ENCODE peak calls at places on chromosomes 3 and 15, in seven cellular contexts. O, F, J, S, T, C and N are unnamed samples.

GRCh38 chr3:57164217-57164605 is 942 bp downstream of the IL17RD start:
- DNase-seq in O (no peak), F (no peak), J (no peak), S (no peak), T (no peak), C (no peak), N (no peak)

GRCh38 chr3:126355777-126356372 is 1.3 kb downstream of the KLF15 start:
- DNase-seq in O (peak; percentile 99), F (peak; percentile 46), J (no peak), S (peak; percentile 94), T (peak; percentile 94), C (peak; percentile 87), N (peak; percentile 31)

GRCh38 chr3:153138267-153139210 is 23.5 kb upstream of the RAP2B start:
- DNase-seq in O (no peak), F (peak; percentile 90), J (peak; percentile 89), S (no peak), T (peak; percentile 97), C (no peak), N (peak; percentile 28)

GRCh38 chr3:121736112-121736511 is 13.4 kb downstream of the GOLGB1 start:
- DNase-seq in O (no peak), F (no peak), J (no peak), S (no peak), T (no peak), C (no peak), N (no peak)

GRCh38 chr3:10504161-10505049 is 981 bp downstream of the ATP2B2 start:
- DNase-seq in O (peak; percentile 77), F (no peak), J (no peak), S (no peak), T (no peak), C (no peak), N (no peak)

GRCh38 chr3:81419196-81419595 is 342.2 kb downstream of the GBE1 start:
- DNase-seq in O (peak; percentile 36), F (no peak), J (no peak), S (no peak), T (peak; percentile 1), C (no peak), N (peak; percentile 9)

GRCh38 chr15:56298723-56299122 is 55.0 kb upstream of the RFX7 start:
- DNase-seq in O (no peak), F (no peak), J (no peak), S (no peak), T (no peak), C (no peak), N (no peak)

GRCh38 chr3:158918008-158918407 is 116.2 kb downstream of the MFSD1 start:
- DNase-seq in O (peak; percentile 58), F (peak; percentile 52), J (no peak), S (peak; percentile 30), T (peak; percentile 45), C (peak; percentile 74), N (peak; percentile 35)

GRCh38 chr3:126522363-126522788 is 1.6 kb upstream of the CHST13 start:
- DNase-seq in O (peak; percentile 88), F (peak; percentile 28), J (no peak), S (peak; percentile 69), T (peak; percentile 60), C (peak; percentile 87), N (peak; percentile 59)

GRCh38 chr3:158379517-158379916 is 191.5 kb upstream of the MLF1 start:
- DNase-seq in O (no peak), F (no peak), J (no peak), S (no peak), T (no peak), C (no peak), N (no peak)

GRCh38 chr3:128215800-128216495 is 62.7 kb downstream of the EEFSEC start:
- DNase-seq in O (no peak), F (no peak), J (no peak), S (no peak), T (no peak), C (no peak), N (no peak)

GRCh38 chr3:128218476-128218829 is 65.2 kb downstream of the EEFSEC start:
- DNase-seq in O (no peak), F (no peak), J (no peak), S (no peak), T (no peak), C (no peak), N (no peak)

GRCh38 chr3:128218858-128219257 is 65.6 kb downstream of the EEFSEC start:
- DNase-seq in O (no peak), F (no peak), J (no peak), S (no peak), T (no peak), C (no peak), N (no peak)

GRCh38 chr3:128215290-128215689 is 62.0 kb downstream of the EEFSEC start:
- DNase-seq in O (no peak), F (no peak), J (no peak), S (no peak), T (no peak), C (no peak), N (no peak)

DNA sequence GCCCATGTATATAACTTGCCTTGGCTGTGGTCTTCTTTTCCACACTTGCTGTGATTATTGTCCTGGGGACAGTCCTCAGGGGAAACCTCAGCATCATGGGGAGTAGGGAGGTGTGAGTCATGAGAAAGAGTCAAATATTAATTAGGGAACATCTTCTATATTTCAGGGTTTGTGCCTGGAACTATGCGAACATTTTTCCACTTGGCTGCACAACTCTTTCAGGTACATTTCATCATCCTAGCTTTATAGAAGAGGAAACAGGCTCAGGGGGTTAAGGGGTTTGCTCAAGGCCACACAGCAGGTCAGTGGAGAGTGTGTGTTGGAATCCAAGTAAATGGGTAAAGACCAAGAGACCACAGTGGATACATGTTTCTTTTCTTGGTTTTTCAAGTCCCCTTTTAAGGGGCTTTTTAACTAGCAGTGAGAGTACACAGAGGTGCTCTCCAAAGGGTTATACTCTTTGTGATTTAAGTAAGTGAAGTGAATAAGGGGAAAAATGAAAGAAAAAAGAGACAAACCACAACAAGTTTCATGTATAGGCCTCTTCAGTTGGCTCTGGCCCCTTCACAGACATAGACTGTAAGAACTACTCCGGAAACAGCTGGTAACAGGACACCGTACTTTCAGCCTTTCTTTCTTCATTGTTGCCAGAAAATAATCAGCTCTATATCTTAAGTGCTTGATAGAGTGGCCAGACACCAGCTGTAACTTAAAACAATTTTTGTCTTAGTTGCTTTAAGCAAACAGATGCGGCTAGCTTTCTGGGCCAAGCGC is 64.6 kb downstream of the EEFSEC start:
- DNase-seq in O (peak; percentile 41), F (no peak), J (peak; percentile 20), S (no peak), T (peak; percentile 8), C (no peak), N (no peak)
- TF ChIP-seq JUND in O (no peak), F (no peak), J (no peak), S (no peak), T (no peak), C (no peak), N (no peak)

DNA sequence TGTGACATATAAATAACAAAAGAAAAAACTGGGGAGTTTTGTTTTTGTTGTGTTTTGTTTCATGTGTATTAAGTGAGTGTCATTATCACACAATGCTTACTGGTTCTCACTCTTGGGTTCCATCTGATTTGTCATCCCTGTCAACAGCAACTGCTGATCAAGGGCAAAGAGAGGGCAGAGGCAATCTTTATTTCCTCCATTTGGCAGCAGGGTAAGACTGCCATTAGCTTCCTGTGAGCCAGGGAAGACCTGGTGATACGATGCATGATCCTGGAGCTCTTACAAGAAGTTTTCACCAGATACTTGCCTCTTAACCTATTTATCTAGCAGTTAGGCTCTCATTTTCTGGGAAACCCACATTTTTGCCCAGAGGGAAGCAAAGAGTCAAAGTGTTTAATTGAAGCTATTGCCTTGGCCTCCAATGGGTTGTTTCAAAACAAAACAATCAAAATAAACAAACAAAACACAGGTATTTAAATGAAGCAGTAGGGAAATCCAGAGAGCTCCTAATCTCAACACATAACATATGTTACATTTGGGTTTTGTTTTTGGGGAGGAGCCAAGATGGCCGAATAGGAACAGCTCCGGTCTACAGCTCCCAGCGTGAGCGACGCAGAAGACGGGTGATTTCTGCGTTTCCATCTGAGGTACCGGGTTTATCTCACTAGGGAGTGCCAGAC is 529.8 kb downstream of the MAGI1 start:
- DNase-seq in O (no peak), F (no peak), J (no peak), S (no peak), T (no peak), C (no peak), N (no peak)
- TF ChIP-seq JUND in O (no peak), F (no peak), J (no peak), S (no peak), T (no peak), C (no peak), N (no peak)

GRCh38 chr3:120450914-120451669 is at the start of gene FSTL1:
- DNase-seq in O (peak; percentile 91), F (no peak), J (no peak), S (no peak), T (no peak), C (peak; percentile 82), N (no peak)
- TF ChIP-seq JUND in O (no peak), F (no peak), J (no peak), S (no peak), T (no peak), C (no peak), N (no peak)

GRCh38 chr15:39593071-39594055 is 12.5 kb downstream of the THBS1 start:
- DNase-seq in O (no peak), F (no peak), J (no peak), S (no peak), T (no peak), C (no peak), N (no peak)
- TF ChIP-seq JUND in O (no peak), F (no peak), J (no peak), S (no peak), T (no peak), C (no peak), N (no peak)

DNA sequence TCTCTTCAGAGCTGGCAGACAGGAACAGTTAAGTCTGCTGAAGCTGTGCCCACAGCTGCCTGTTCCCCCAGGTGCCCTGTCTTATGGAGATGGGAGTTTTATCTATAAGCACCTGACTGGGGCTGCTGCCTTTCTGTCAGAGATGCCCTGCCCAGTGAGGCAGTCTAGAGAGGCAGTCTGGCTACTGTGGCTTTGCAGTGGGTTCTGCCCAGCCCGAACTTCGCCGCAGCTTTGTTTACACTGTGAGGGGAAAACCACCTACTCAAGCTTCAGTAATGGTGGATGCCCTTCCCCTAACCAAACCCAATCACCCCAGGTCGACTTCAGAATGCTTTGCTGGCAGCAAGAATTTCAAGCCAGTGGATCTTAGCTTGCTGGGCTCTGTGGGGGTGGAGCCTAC is 91.2 kb downstream of the SLC25A26 start:
- DNase-seq in O (no peak), F (no peak), J (no peak), S (no peak), T (no peak), C (no peak), N (no peak)
- TF ChIP-seq JUND in O (no peak), F (no peak), J (no peak), S (no peak), T (no peak), C (no peak), N (no peak)

GRCh38 chr3:35862057-35862456 is 222.7 kb downstream of the ARPP21 start:
- DNase-seq in O (no peak), F (no peak), J (no peak), S (no peak), T (no peak), C (no peak), N (no peak)

GRCh38 chr3:35857004-35857403 is 217.7 kb downstream of the ARPP21 start:
- DNase-seq in O (no peak), F (no peak), J (no peak), S (no peak), T (no peak), C (no peak), N (no peak)
- TF ChIP-seq JUND in O (no peak), F (no peak), J (no peak), S (no peak), T (no peak), C (no peak), N (no peak)